ENCODE peak calls at places on chromosomes 2 and 18, in five cellular contexts. J is cardiac muscle cell, H is cardiac septum, Q is T-helper 1 cell, L is T-helper 9 cell. O is an unnamed sample.

GRCh38 chr2:73448856-73449255 is 63.2 kb downstream of the ALMS1 start:
- DNase-seq in L (no peak), J (no peak), Q (no peak), H (no peak), O (no peak)

GRCh38 chr2:233165895-233166661 is 85.4 kb upstream of the ATG16L1 start:
- DNase-seq in Q (no peak), H (peak; percentile 90), L (no peak), J (no peak), O (no peak)

GRCh38 chr2:231479455-231479854 is 15.2 kb upstream of the NCL start:
- DNase-seq in Q (no peak), H (no peak), L (no peak), J (no peak), O (no peak)

GRCh38 chr18:74841248-74841647 is 243.6 kb downstream of the ZNF407 start:
- DNase-seq in Q (no peak), H (no peak), L (no peak), J (no peak), O (no peak)

GRCh38 chr18:77000527-77000926 is 132.1 kb downstream of the MBP start:
- DNase-seq in J (peak; percentile 58), L (peak; percentile 54), H (no peak), Q (peak; percentile 39), O (peak; percentile 5)

GRCh38 chr2:6806605-6807004 is 59.1 kb downstream of the CMPK2 start:
- DNase-seq in Q (no peak), J (no peak), L (no peak), H (no peak), O (no peak)

GRCh38 chr2:239775623-239776440 is 249.3 kb downstream of the NDUFA10 start:
- DNase-seq in H (no peak), L (no peak), Q (no peak), J (no peak), O (no peak)

GRCh38 chr2:148812306-148812705 is 62.7 kb upstream of the KIF5C start:
- DNase-seq in H (no peak), J (no peak), L (no peak), Q (no peak), O (no peak)

GRCh38 chr2:113699048-113699447 is 57.4 kb downstream of the SLC35F5 start:
- DNase-seq in H (no peak), Q (no peak), J (no peak), L (no peak), O (no peak)

GRCh38 chr2:77552956-77553355 is 30.8 kb upstream of the LRRTM4 start:
- DNase-seq in L (no peak), J (no peak), H (no peak), Q (no peak), O (no peak)

GRCh38 chr2:145199052-145199451 is 679.1 kb upstream of the ZEB2 start:
- DNase-seq in H (no peak), Q (no peak), L (no peak), J (peak; percentile 21), O (no peak)

GRCh38 chr2:88856409-88857135 is 165.1 kb downstream of the RPIA start:
- DNase-seq in H (no peak), Q (no peak), L (no peak), J (no peak), O (no peak)

GRCh38 chr2:53445376-53446072 is 322.1 kb upstream of the CHAC2 start:
- DNase-seq in H (no peak), L (no peak), J (no peak), Q (no peak), O (no peak)

GRCh38 chr18:5057348-5058012 is 139.6 kb downstream of the AKAIN1 start:
- DNase-seq in Q (peak; percentile 33), L (peak; percentile 21), J (peak; percentile 87), H (no peak), O (peak; percentile 0)

GRCh38 chr2:120204022-120204405 is 19.2 kb downstream of the TMEM185B start:
- DNase-seq in L (no peak), Q (no peak), J (no peak), H (no peak), O (no peak)

GRCh38 chr2:65800998-65801397 is 368.6 kb upstream of the SPRED2 start:
- DNase-seq in Q (no peak), L (no peak), J (no peak), H (no peak), O (no peak)

GRCh38 chr2:127638361-127639110 is 7.4 kb upstream of the GPR17 start:
- DNase-seq in J (no peak), H (peak; percentile 93), L (no peak), Q (no peak), O (no peak)

GRCh38 chr2:158894078-158894477 is 74.4 kb upstream of the TANC1 start:
- DNase-seq in Q (no peak), L (no peak), H (no peak), J (no peak), O (no peak)

GRCh38 chr18:68874361-68874760 is 76.5 kb downstream of the CCDC102B start:
- DNase-seq in H (no peak), J (no peak), Q (no peak), L (no peak), O (no peak)

GRCh38 chr2:219001577-219002394 is 8.6 kb upstream of the CRYBA2 start:
- DNase-seq in J (no peak), H (no peak), Q (no peak), L (no peak), O (no peak)

GRCh38 chr2:129730979-129731378 is 248.5 kb upstream of the RAB6C start:
- DNase-seq in L (no peak), H (peak; percentile 27), Q (no peak), J (no peak), O (no peak)

GRCh38 chr2:110657721-110658305 is 20.1 kb downstream of the BUB1 start:
- DNase-seq in H (no peak), J (no peak), Q (no peak), L (no peak), O (no peak)

GRCh38 chr2:64990823-64991222 is 1.6 kb downstream of the SLC1A4 start:
- DNase-seq in Q (no peak), H (no peak), J (no peak), L (no peak), O (no peak)

GRCh38 chr2:167258712-167259111 is 370.4 kb downstream of the XIRP2 start:
- DNase-seq in L (no peak), H (no peak), Q (no peak), J (no peak), O (no peak)

O was measured in NCI-H2227 treated with DMSO at 0.1 percent for 48 hours.